ENCODE peak calls at places on chromosomes 12 and 14, in nine cellular contexts. Z is ovary, U is breast epithelium, H is heart left ventricle, G is IMR-90, J is A549, L is endothelial cell of umbilical vein, X is suprapubic skin, O is transverse colon. F is an unnamed sample.

GRCh38 chr14:63727231-63727735 is 582 bp downstream of the SGPP1 start:
- DNase-seq in Z (peak), U (peak), H (peak), G (peak), J (peak), L (peak), X (peak), O (peak), F (peak)

GRCh38 chr12:115611477-115611876 is 666.0 kb downstream of the MED13L start:
- DNase-seq in Z (no peak), U (no peak), H (peak), G (no peak), J (no peak), L (no peak), X (no peak), O (no peak), F (no peak)

GRCh38 chr14:35390577-35391387 is 13.8 kb downstream of the NFKBIA start:
- DNase-seq in Z (no peak), U (no peak), H (no peak), G (no peak), J (no peak), L (no peak), X (no peak), O (no peak), F (no peak)

GRCh38 chr12:106248849-106249371 is 1.1 kb upstream of the CKAP4 start:
- DNase-seq in Z (no peak), U (no peak), H (no peak), G (peak), J (no peak), L (peak), X (no peak), O (peak), F (no peak)

GRCh38 chr14:61229475-61229888 is 51.7 kb downstream of the TMEM30B start:
- DNase-seq in Z (no peak), U (no peak), H (no peak), G (no peak), J (no peak), L (no peak), X (no peak), O (no peak), F (no peak)

GRCh38 chr12:71967176-71967575 is 28.5 kb downstream of the TPH2 start:
- DNase-seq in Z (no peak), U (no peak), H (no peak), G (peak), J (no peak), L (no peak), X (no peak), O (no peak), F (no peak)

GRCh38 chr12:44299524-44299923 is 463.6 kb downstream of the TMEM117 start:
- DNase-seq in Z (no peak), U (no peak), H (no peak), G (no peak), J (no peak), L (no peak), X (no peak), O (no peak), F (no peak)

GRCh38 chr12:103208006-103208405 is 250.5 kb downstream of the ASCL1 start:
- DNase-seq in Z (no peak), U (no peak), H (no peak), G (no peak), J (no peak), L (no peak), X (no peak), O (no peak), F (no peak)

GRCh38 chr12:13175499-13175898 is 21.0 kb upstream of the EMP1 start:
- DNase-seq in Z (no peak), U (no peak), H (no peak), G (no peak), J (no peak), L (no peak), X (no peak), O (no peak), F (no peak)

GRCh38 chr12:45299132-45299692 is 83.3 kb downstream of the ANO6 start:
- DNase-seq in Z (no peak), U (no peak), H (no peak), G (peak), J (no peak), L (peak), X (no peak), O (no peak), F (no peak)

GRCh38 chr14:87813211-87813610 is 179.8 kb downstream of the GALC start:
- DNase-seq in Z (no peak), U (no peak), H (no peak), G (no peak), J (no peak), L (no peak), X (no peak), O (no peak), F (no peak)

GRCh38 chr12:82437744-82438143 is 79.4 kb downstream of the METTL25 start:
- DNase-seq in Z (no peak), U (no peak), H (no peak), G (no peak), J (no peak), L (no peak), X (no peak), O (no peak), F (no peak)

GRCh38 chr12:124053855-124054254 is 80.8 kb downstream of the ZNF664 start:
- DNase-seq in Z (peak), U (no peak), H (peak), G (peak), J (peak), L (peak), X (no peak), O (peak), F (no peak)

GRCh38 chr14:82905762-82906161 is 1372.1 kb upstream of the SEL1L start:
- DNase-seq in Z (no peak), U (no peak), H (no peak), G (no peak), J (no peak), L (no peak), X (no peak), O (no peak), F (no peak)

GRCh38 chr12:5792350-5792749 is 152.7 kb downstream of the ANO2 start:
- DNase-seq in Z (no peak), U (no peak), H (no peak), G (peak), J (no peak), L (no peak), X (no peak), O (no peak), F (no peak)

GRCh38 chr12:546920-547845 is 87.4 kb downstream of the B4GALNT3 start:
- DNase-seq in Z (peak), U (peak), H (peak), G (peak), J (peak), L (peak), X (no peak), O (peak), F (peak)

GRCh38 chr12:22018860-22019259 is 27.2 kb upstream of the CMAS start:
- DNase-seq in Z (no peak), U (no peak), H (no peak), G (peak), J (peak), L (peak), X (no peak), O (no peak), F (no peak)

GRCh38 chr12:94525951-94526350 is 66.3 kb upstream of the CEP83 start:
- DNase-seq in Z (no peak), U (no peak), H (no peak), G (no peak), J (no peak), L (no peak), X (no peak), O (no peak), F (no peak)

GRCh38 chr14:74610866-74611671 is 968 bp downstream of the LTBP2 start:
- DNase-seq in Z (peak), U (no peak), H (no peak), G (peak), J (no peak), L (peak), X (no peak), O (no peak), F (no peak)

GRCh38 chr12:19181666-19182426 is 52.3 kb downstream of the PLEKHA5 start:
- DNase-seq in Z (no peak), U (no peak), H (no peak), G (no peak), J (no peak), L (peak), X (no peak), O (no peak), F (no peak)

GRCh38 chr12:64675795-64676194 is 65.5 kb downstream of the RASSF3 start:
- DNase-seq in Z (no peak), U (no peak), H (peak), G (no peak), J (peak), L (peak), X (no peak), O (peak), F (no peak)

GRCh38 chr12:64679487-64679983 is 69.2 kb downstream of the RASSF3 start:
- DNase-seq in Z (peak), U (peak), H (peak), G (peak), J (peak), L (peak), X (peak), O (peak), F (peak)

GRCh38 chr12:64680235-64680634 is 69.9 kb downstream of the RASSF3 start:
- DNase-seq in Z (no peak), U (no peak), H (no peak), G (no peak), J (peak), L (no peak), X (no peak), O (peak), F (no peak)

GRCh38 chr12:64678835-64679234 is 68.5 kb downstream of the RASSF3 start:
- DNase-seq in Z (no peak), U (no peak), H (no peak), G (no peak), J (no peak), L (no peak), X (no peak), O (no peak), F (no peak)

GRCh38 chr12:64678248-64678647 is 68.0 kb downstream of the RASSF3 start:
- DNase-seq in Z (no peak), U (no peak), H (no peak), G (no peak), J (no peak), L (no peak), X (no peak), O (no peak), F (no peak)
- TF ChIP-seq CTCF in Z (no peak), U (no peak), H (no peak), G (no peak), J (no peak), L (no peak), X (no peak), O (no peak), F (no peak)

DNA sequence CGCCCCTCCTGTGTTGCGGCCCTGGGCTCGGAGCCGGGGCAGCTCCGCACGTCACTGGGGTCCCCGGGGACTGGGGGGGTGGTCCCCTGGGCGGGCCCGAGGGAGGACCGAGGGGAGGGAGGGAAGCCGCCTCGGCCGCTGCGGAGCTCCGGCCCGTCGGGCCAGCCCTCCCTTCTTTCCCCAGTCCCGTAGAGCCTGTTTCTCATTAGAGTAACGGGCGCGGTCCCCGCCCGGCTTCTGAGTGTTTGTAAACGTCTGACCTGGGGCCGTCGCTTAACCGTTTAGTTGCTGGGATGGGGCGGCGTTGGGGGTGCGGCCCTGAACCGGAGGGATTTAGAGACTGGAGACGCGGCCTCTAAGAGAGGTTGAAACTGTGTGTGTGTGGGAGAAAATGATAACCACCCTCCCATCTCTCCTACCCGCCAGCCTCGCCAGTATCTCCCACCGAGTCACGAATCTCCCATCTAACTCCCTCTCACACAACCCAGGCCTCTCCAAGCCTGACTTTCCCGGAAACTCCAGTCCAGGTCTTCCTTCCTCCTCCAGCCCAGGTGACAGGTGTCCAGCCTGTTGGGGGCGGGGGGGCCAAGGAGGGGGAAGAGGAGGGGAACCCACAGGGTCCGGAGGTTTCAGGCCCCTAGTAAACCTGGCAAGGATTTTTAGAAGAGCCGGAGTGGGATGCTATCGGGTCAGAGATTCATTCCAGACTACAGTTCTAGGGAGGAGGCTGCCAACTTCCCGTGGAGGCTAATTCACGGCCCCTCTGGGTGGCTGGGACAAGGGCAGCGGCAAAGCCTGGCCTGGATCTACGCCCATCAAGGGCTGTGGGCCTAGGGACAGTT is 1.1 kb upstream of the NFATC4 start:
- DNase-seq in Z (peak), U (peak), H (peak), G (peak), J (peak), L (peak), X (peak), O (peak), F (peak)
- TF ChIP-seq POLR2A in Z (peak), U (peak), H (peak), G (no peak), J (no peak), L (peak), X (no peak), O (peak), F (peak)

GRCh38 chr12:118714051-118714460 is 267.3 kb upstream of the SRRM4 start:
- DNase-seq in Z (no peak), U (no peak), H (no peak), G (no peak), J (peak), L (no peak), X (no peak), O (peak), F (no peak)
- TF ChIP-seq CTCF in Z (no peak), U (no peak), H (peak), G (no peak), J (peak), L (peak), X (no peak), O (no peak), F (peak)

DNA sequence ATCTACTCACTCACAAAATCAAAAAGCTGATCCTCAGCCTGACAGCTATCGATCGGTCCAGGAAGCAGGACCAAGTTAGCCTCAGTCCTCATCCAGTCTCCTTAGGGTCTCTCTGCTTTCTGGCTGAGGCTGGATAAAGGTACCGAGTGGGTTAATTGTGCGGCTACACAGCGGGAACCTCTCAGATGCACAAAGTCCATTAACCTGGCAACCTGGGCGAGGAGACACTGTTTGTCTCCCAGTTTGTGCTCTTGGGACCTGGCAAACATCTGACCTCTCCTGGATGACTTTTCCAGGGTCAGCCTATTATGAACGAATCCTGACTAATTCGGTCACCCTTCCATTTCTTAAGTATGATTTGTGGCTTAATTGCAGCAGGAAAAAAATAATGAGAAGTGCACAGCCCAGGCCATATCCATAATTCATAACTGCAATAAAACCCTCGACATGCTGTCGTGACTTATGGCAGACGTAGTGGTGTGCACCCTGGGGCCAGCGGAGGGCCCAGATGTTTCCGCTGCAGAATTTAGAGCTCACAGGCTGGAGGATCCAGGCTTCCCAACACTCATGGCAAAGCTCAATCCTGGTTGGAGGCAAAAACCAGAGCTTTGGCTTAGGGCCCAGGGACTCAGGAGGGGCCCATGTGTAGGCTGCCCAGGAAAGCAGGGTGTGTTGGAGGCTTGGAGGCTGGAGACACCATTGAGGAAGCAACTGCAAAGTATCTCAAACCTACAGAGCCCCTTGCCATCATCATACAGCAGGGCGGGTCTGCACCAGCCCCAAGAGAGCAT is 68.5 kb downstream of the SERPINA3 start:
- DNase-seq in Z (no peak), U (no peak), H (no peak), G (no peak), J (no peak), L (no peak), X (peak), O (no peak), F (peak)
- TF ChIP-seq POLR2A in Z (no peak), U (no peak), H (no peak), G (no peak), J (no peak), L (no peak), X (no peak), O (no peak), F (no peak)

GRCh38 chr14:105945891-105946290 is 419.5 kb downstream of the TMEM121 start:
- DNase-seq in Z (no peak), U (no peak), H (no peak), G (no peak), J (peak), L (no peak), X (peak), O (no peak), F (no peak)

GRCh38 chr14:105943973-105944602 is 417.7 kb downstream of the TMEM121 start:
- DNase-seq in Z (no peak), U (no peak), H (no peak), G (no peak), J (no peak), L (no peak), X (no peak), O (no peak), F (no peak)

GRCh38 chr14:105941226-105942166 is 415.1 kb downstream of the TMEM121 start:
- DNase-seq in Z (no peak), U (no peak), H (no peak), G (no peak), J (no peak), L (no peak), X (no peak), O (no peak), F (no peak)

GRCh38 chr14:105947599-105947998 is 421.2 kb downstream of the TMEM121 start:
- DNase-seq in Z (no peak), U (no peak), H (no peak), G (no peak), J (no peak), L (no peak), X (no peak), O (no peak), F (no peak)

GRCh38 chr14:105944632-105945610 is 418.5 kb downstream of the TMEM121 start:
- DNase-seq in Z (peak), U (peak), H (no peak), G (no peak), J (peak), L (no peak), X (peak), O (peak), F (peak)
- TF ChIP-seq CTCF in Z (no peak), U (no peak), H (peak), G (no peak), J (peak), L (no peak), X (peak), O (peak), F (peak)

DNA sequence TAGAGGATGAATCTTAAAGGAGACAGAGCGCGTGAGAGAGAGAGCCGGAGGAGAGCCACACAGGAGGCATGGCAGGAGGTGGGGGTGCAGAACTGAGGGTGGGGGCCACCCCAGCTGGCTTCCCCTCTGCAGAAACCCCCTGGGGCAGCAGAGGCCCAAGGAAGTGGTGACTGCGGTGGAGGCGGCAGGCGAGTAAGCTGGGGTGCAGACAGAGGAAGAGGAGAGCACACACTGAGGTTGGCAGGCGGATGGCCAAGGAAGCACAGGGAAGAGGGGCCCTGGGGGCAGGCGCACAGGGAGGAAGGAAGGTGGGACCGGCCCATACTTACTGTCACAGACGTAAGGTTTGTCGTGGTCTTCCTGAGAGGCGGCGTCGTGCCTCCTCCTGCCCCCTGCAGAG is 179.8 kb downstream of the DPF3 start:
- DNase-seq in Z (no peak), U (no peak), H (no peak), G (no peak), J (no peak), L (no peak), X (no peak), O (peak), F (peak)
- TF ChIP-seq POLR2A in Z (no peak), U (no peak), H (no peak), G (no peak), J (no peak), L (no peak), X (no peak), O (no peak), F (no peak)

F was measured in Peyer's patch.